ENCODE peak calls at places on chromosomes 7 and 10, in ten cellular contexts. U is IMR-90, J is mucosa of descending colon, V is Peyer's patch, Z is endodermal cell, D is neural progenitor cell, A is SK-N-SH, G is DND-41, H is astrocyte, S is body of pancreas. Q is an unnamed sample.

GRCh38 chr7:5532520-5533335 is 109.1 kb upstream of the TNRC18 start:
- DNase-seq in U (no peak), J (peak; percentile 96), V (peak; percentile 95), Z (peak; percentile 87), D (peak; percentile 47), A (peak; percentile 27), G (no peak), H (no peak), S (peak; percentile 39), Q (peak; percentile 70)

GRCh38 chr10:43061764-43062163 is 15.1 kb upstream of the RET start:
- DNase-seq in U (peak; percentile 9), J (peak; percentile 8), V (no peak), Z (no peak), D (no peak), A (no peak), G (no peak), H (peak; percentile 14), S (no peak), Q (no peak)

GRCh38 chr7:96218844-96219243 is 103.1 kb downstream of the SLC25A13 start:
- DNase-seq in U (no peak), J (no peak), V (no peak), Z (no peak), D (no peak), A (no peak), G (no peak), H (no peak), S (no peak), Q (no peak)

GRCh38 chr7:105743351-105743812 is 133.0 kb downstream of the ATXN7L1 start:
- DNase-seq in U (peak; percentile 5), J (no peak), V (no peak), Z (peak; percentile 65), D (peak; percentile 6), A (no peak), G (no peak), H (no peak), S (no peak), Q (no peak)

GRCh38 chr7:93717217-93717900 is 142.8 kb upstream of the CALCR start:
- DNase-seq in U (no peak), J (no peak), V (no peak), Z (no peak), D (no peak), A (no peak), G (no peak), H (peak; percentile 64), S (no peak), Q (no peak)

GRCh38 chr10:97861351-97861750 is 11.7 kb downstream of the GOLGA7B start:
- DNase-seq in U (peak; percentile 44), J (no peak), V (no peak), Z (peak; percentile 57), D (no peak), A (peak; percentile 47), G (no peak), H (peak; percentile 48), S (no peak), Q (no peak)

GRCh38 chr7:47067215-47067614 is 514.7 kb downstream of the TNS3 start:
- DNase-seq in U (no peak), J (no peak), V (no peak), Z (no peak), D (peak; percentile 43), A (peak; percentile 43), G (no peak), H (no peak), S (no peak), Q (no peak)

GRCh38 chr10:29920408-29921070 is 138.8 kb downstream of the JCAD start:
- DNase-seq in U (no peak), J (no peak), V (no peak), Z (no peak), D (no peak), A (no peak), G (no peak), H (no peak), S (no peak), Q (peak; percentile 49)

GRCh38 chr7:35504365-35504764 is 190.6 kb downstream of the HERPUD2 start:
- DNase-seq in U (no peak), J (no peak), V (no peak), Z (no peak), D (no peak), A (no peak), G (no peak), H (no peak), S (no peak), Q (no peak)

GRCh38 chr7:155190608-155191536 is 106.8 kb upstream of the INSIG1 start:
- DNase-seq in U (no peak), J (no peak), V (peak; percentile 75), Z (peak; percentile 89), D (peak; percentile 74), A (peak; percentile 94), G (peak; percentile 51), H (no peak), S (peak; percentile 72), Q (no peak)

GRCh38 chr7:105806592-105807266 is 69.7 kb downstream of the ATXN7L1 start:
- DNase-seq in U (peak; percentile 79), J (no peak), V (peak; percentile 66), Z (no peak), D (no peak), A (no peak), G (no peak), H (peak; percentile 62), S (no peak), Q (no peak)

GRCh38 chr7:117606132-117606531 is 126.3 kb downstream of the CFTR start:
- DNase-seq in U (no peak), J (no peak), V (no peak), Z (no peak), D (no peak), A (no peak), G (no peak), H (no peak), S (no peak), Q (no peak)

GRCh38 chr10:17838080-17838634 is 29.0 kb downstream of the MRC1 start:
- DNase-seq in U (no peak), J (no peak), V (no peak), Z (no peak), D (no peak), A (peak; percentile 21), G (no peak), H (no peak), S (no peak), Q (no peak)

GRCh38 chr7:94348142-94348541 is 46.6 kb upstream of the COL1A2 start:
- DNase-seq in U (peak; percentile 95), J (no peak), V (no peak), Z (no peak), D (no peak), A (peak; percentile 34), G (no peak), H (peak; percentile 95), S (no peak), Q (no peak)

GRCh38 chr10:36281871-36282331 is 639.8 kb upstream of the FZD8 start:
- DNase-seq in U (peak; percentile 29), J (no peak), V (no peak), Z (no peak), D (no peak), A (peak; percentile 20), G (no peak), H (peak; percentile 2), S (no peak), Q (no peak)

GRCh38 chr10:118472415-118472814 is 123.0 kb downstream of the PRLHR start:
- DNase-seq in U (no peak), J (no peak), V (no peak), Z (no peak), D (no peak), A (no peak), G (no peak), H (no peak), S (no peak), Q (no peak)

GRCh38 chr7:33905389-33906032 is at the start of gene BMPER:
- DNase-seq in U (peak; percentile 19), J (peak; percentile 54), V (no peak), Z (peak; percentile 92), D (peak; percentile 89), A (peak; percentile 79), G (no peak), H (no peak), S (peak; percentile 28), Q (peak; percentile 53)

GRCh38 chr10:124681626-124682552 is 62.3 kb downstream of the FAM53B start:
- DNase-seq in U (no peak), J (peak; percentile 43), V (no peak), Z (no peak), D (no peak), A (no peak), G (no peak), H (no peak), S (no peak), Q (peak; percentile 53)
- H3K4me1 ChIP-seq in U (peaks cover 10% of the 10 kb centered on the region), J (peaks cover 5% of the 10 kb centered on the region), V (peaks cover 13% of the 10 kb centered on the region), Z (no peaks in the 10 kb centered on the region), D (peaks cover 20% of the 10 kb centered on the region), A (no peaks in the 10 kb centered on the region), G (peaks cover 96% of the 10 kb centered on the region), H (no peaks in the 10 kb centered on the region), S (peaks cover 6% of the 10 kb centered on the region), Q (peaks cover 13% of the 10 kb centered on the region)

GRCh38 chr10:124683816-124684215 is 60.4 kb downstream of the FAM53B start:
- DNase-seq in U (no peak), J (peak; percentile 27), V (no peak), Z (no peak), D (no peak), A (no peak), G (no peak), H (no peak), S (no peak), Q (no peak)
- H3K4me1 ChIP-seq in U (no peaks in the 10 kb centered on the region), J (no peaks in the 10 kb centered on the region), V (peaks cover 7% of the 10 kb centered on the region), Z (no peaks in the 10 kb centered on the region), D (peaks cover 6% of the 10 kb centered on the region), A (no peaks in the 10 kb centered on the region), G (peaks cover 95% of the 10 kb centered on the region), H (no peaks in the 10 kb centered on the region), S (peaks cover 6% of the 10 kb centered on the region), Q (no peaks in the 10 kb centered on the region)

GRCh38 chr10:86344714-86345161 is 21.9 kb downstream of the GRID1 start:
- DNase-seq in U (no peak), J (peak; percentile 21), V (no peak), Z (no peak), D (no peak), A (no peak), G (no peak), H (no peak), S (no peak), Q (no peak)
- H3K4me1 ChIP-seq in U (no peaks in the 10 kb centered on the region), J (no peaks in the 10 kb centered on the region), V (no peaks in the 10 kb centered on the region), Z (no peaks in the 10 kb centered on the region), D (peaks cover 32% of the 10 kb centered on the region), A (no peaks in the 10 kb centered on the region), G (no peaks in the 10 kb centered on the region), H (no peaks in the 10 kb centered on the region), S (no peaks in the 10 kb centered on the region), Q (no peaks in the 10 kb centered on the region)

DNA sequence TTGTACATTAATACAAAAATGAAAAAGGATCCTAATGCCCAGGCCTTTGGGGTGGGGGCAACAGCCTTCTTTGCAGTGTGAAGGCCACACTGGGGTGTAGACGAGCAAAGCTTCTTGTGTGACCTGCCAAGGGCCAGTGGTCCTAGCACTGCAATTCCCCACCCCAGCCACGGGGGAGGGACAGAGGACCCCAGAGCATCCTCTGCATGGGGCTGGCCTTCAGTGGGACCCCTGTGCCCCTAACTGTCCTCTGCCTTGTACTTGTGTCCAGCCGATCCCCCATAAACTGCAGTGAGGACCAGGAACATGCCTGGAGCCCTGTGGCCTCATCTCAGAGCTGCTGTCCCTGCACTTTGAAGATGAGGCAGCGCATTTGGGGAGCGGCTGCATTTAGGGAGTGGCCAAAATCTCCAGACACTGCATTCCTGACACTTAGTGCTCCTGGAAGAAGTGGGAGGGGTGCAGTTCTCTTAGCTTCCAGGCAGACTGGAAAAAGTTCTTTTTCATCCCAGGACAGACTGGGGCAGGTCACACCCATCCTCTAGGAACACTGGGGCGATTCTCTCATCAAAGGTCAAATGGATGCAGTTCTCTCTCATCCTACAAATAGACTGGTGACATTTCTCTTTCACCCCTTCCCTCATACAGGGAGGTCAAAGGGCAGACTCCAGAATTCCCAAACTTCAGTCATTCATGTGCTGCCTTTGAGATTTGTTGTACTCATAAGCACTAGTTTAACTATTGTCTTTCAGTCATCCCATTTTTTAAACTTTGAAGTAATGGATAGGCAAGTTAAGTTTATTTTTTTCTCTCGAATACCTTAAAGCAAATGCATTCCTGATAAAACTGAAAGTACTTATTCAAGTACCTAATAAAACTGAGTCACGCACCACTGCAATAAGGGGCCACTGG is 922 bp upstream of the MYO1G start:
- DNase-seq in U (no peak), J (no peak), V (no peak), Z (peak; percentile 47), D (no peak), A (no peak), G (no peak), H (no peak), S (no peak), Q (no peak)
- H3K4me1 ChIP-seq in U (peaks cover 10% of the 10 kb centered on the region), J (peaks cover 7% of the 10 kb centered on the region), V (peaks cover 28% of the 10 kb centered on the region), Z (no peaks in the 10 kb centered on the region), D (peaks cover 7% of the 10 kb centered on the region), A (peaks cover 5% of the 10 kb centered on the region), G (peaks cover 65% of the 10 kb centered on the region), H (peaks cover 25% of the 10 kb centered on the region), S (peaks cover 12% of the 10 kb centered on the region), Q (no peaks in the 10 kb centered on the region)

Q was measured in right lobe of liver.